ENCODE peak calls at places on chromosome 16, in six cellular contexts. One of them, this sample, is unnamed.

GRCh38 chr16:23466162-23466885 is 13.3 kb upstream of the COG7 start:
- DNase-seq in GM12878: no peak
- DNase-seq in HCT116: no peak
- DNase-seq in H1: no peak
- DNase-seq in HEK293T: no peak
- DNase-seq in K562: no peak
- DNase-seq in this sample: no peak

GRCh38 chr16:50675686-50676610 is 5.2 kb downstream of the SNX20 start:
- DNase-seq in HCT116: no peak
- DNase-seq in HEK293T: no peak
- DNase-seq in H1: no peak
- DNase-seq in K562: no peak
- DNase-seq in GM12878: no peak
- DNase-seq in this sample: no peak

GRCh38 chr16:29230671-29231091 is 175.8 kb downstream of the NPIPB11 start:
- DNase-seq in HCT116: no peak
- DNase-seq in GM12878: no peak
- DNase-seq in K562: no peak
- DNase-seq in HEK293T: no peak
- DNase-seq in H1: peak; percentile 72
- DNase-seq in this sample: peak; percentile 63

GRCh38 chr16:30609002-30609927 is 924 bp downstream of the ZNF689 start:
- DNase-seq in K562: peak; percentile 70
- DNase-seq in HEK293T: peak; percentile 69
- DNase-seq in H1: peak; percentile 77
- DNase-seq in HCT116: no peak
- DNase-seq in GM12878: no peak
- DNase-seq in this sample: peak; percentile 46

GRCh38 chr16:24049113-24049512 is 207.0 kb upstream of the CACNG3 start:
- DNase-seq in HEK293T: no peak
- DNase-seq in H1: no peak
- DNase-seq in HCT116: no peak
- DNase-seq in GM12878: no peak
- DNase-seq in K562: no peak
- DNase-seq in this sample: no peak

GRCh38 chr16:70250748-70251650 is 741 bp downstream of the EXOSC6 start:
- DNase-seq in HCT116: no peak
- DNase-seq in HEK293T: peak; percentile 48
- DNase-seq in GM12878: no peak
- DNase-seq in K562: no peak
- DNase-seq in H1: peak; percentile 71
- DNase-seq in this sample: peak; percentile 57

GRCh38 chr16:86591270-86591669 is 12.9 kb downstream of the FOXL1 start:
- DNase-seq in GM12878: no peak
- DNase-seq in HCT116: no peak
- DNase-seq in HEK293T: no peak
- DNase-seq in H1: no peak
- DNase-seq in K562: no peak
- DNase-seq in this sample: no peak

GRCh38 chr16:56513972-56514371 is 5.9 kb downstream of the BBS2 start:
- DNase-seq in HCT116: peak; percentile 72
- DNase-seq in H1: no peak
- DNase-seq in HEK293T: peak; percentile 47
- DNase-seq in GM12878: peak; percentile 4
- DNase-seq in K562: peak; percentile 30
- DNase-seq in this sample: no peak

GRCh38 chr16:82470506-82471196 is 156.1 kb upstream of the CDH13 start:
- DNase-seq in GM12878: no peak
- DNase-seq in H1: no peak
- DNase-seq in K562: no peak
- DNase-seq in HCT116: no peak
- DNase-seq in HEK293T: no peak
- DNase-seq in this sample: no peak

GRCh38 chr16:17949713-17950112 is 386.8 kb downstream of the NPIPA8 start:
- DNase-seq in HEK293T: no peak
- DNase-seq in H1: no peak
- DNase-seq in GM12878: no peak
- DNase-seq in HCT116: no peak
- DNase-seq in K562: no peak
- DNase-seq in this sample: no peak

GRCh38 chr16:11431915-11432465 is 86.7 kb downstream of the RMI2 start:
- DNase-seq in H1: no peak
- DNase-seq in HEK293T: no peak
- DNase-seq in HCT116: no peak
- DNase-seq in K562: no peak
- DNase-seq in GM12878: no peak
- DNase-seq in this sample: no peak

GRCh38 chr16:73768786-73769203 is 527.8 kb upstream of the PSMD7 start:
- DNase-seq in HCT116: no peak
- DNase-seq in GM12878: no peak
- DNase-seq in K562: no peak
- DNase-seq in H1: no peak
- DNase-seq in HEK293T: no peak
- DNase-seq in this sample: no peak

GRCh38 chr16:56107944-56108583 is 83.2 kb upstream of the GNAO1 start:
- DNase-seq in GM12878: no peak
- DNase-seq in K562: no peak
- DNase-seq in H1: no peak
- DNase-seq in HEK293T: no peak
- DNase-seq in HCT116: no peak
- DNase-seq in this sample: no peak

GRCh38 chr16:3046506-3047386 is at the start of gene MMP25:
- DNase-seq in HEK293T: no peak
- DNase-seq in GM12878: no peak
- DNase-seq in HCT116: no peak
- DNase-seq in K562: peak; percentile 50
- DNase-seq in H1: peak; percentile 84
- DNase-seq in this sample: no peak

GRCh38 chr16:15735610-15736009 is 85.6 kb downstream of the NDE1 start:
- DNase-seq in H1: no peak
- DNase-seq in HEK293T: no peak
- DNase-seq in GM12878: no peak
- DNase-seq in HCT116: no peak
- DNase-seq in K562: no peak
- DNase-seq in this sample: no peak

GRCh38 chr16:82625066-82625968 is 1.5 kb upstream of the CDH13 start:
- DNase-seq in HEK293T: no peak
- DNase-seq in GM12878: no peak
- DNase-seq in H1: no peak
- DNase-seq in HCT116: no peak
- DNase-seq in K562: no peak
- DNase-seq in this sample: no peak

GRCh38 chr16:66927918-66928649 is 2.7 kb upstream of the RRAD start:
- DNase-seq in GM12878: no peak
- DNase-seq in HEK293T: no peak
- DNase-seq in K562: no peak
- DNase-seq in H1: no peak
- DNase-seq in HCT116: no peak
- DNase-seq in this sample: no peak

GRCh38 chr16:82882249-82882648 is 255.5 kb downstream of the CDH13 start:
- DNase-seq in K562: no peak
- DNase-seq in HCT116: no peak
- DNase-seq in H1: no peak
- DNase-seq in HEK293T: no peak
- DNase-seq in GM12878: no peak
- DNase-seq in this sample: no peak

GRCh38 chr16:57988929-57989328 is 11.5 kb downstream of the ZNF319 start:
- DNase-seq in H1: no peak
- DNase-seq in HEK293T: no peak
- DNase-seq in HCT116: no peak
- DNase-seq in GM12878: no peak
- DNase-seq in K562: no peak
- DNase-seq in this sample: no peak
- TF ChIP-seq SP1 in H1: no peak
- TF ChIP-seq SP1 in HEK293T: no peak
- TF ChIP-seq SP1 in HCT116: no peak
- TF ChIP-seq SP1 in GM12878: no peak
- TF ChIP-seq SP1 in K562: no peak
- TF ChIP-seq SP1 in this sample: no peak

DNA sequence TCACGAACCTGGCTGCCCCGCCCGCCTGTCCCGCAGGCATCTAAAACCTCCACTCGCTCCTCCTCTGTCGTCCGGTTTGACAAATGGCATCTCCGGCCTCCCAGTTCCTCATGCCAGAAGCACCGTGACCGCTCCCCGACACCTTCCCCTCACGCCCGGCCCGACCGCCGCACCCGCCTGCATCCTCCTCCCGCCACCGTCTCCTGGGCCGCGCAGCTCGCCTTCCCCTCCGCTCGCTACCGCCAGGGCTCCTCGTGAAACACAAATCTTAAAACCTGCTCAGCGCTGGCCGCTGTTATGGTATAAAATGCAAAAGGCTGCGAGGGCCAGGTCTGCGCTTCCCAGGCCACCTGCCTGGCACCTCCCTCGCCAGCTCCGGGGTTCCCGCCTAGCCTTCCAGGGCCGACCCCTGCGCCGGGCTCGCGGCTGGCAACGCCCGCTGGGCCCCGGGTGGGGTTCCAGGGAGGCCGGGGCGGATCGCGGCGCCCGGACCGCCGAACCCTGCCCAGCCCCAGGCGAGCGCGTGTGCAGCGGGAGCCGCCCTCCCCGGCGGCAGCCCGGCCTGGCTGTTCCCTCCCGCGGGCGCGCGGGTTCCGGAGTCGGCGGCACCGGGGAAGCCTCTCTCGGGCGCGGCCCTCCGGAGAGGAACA is 488 bp downstream of the SPSB3 start:
- DNase-seq in H1: peak; percentile 56
- DNase-seq in HCT116: no peak
- DNase-seq in HEK293T: no peak
- DNase-seq in GM12878: no peak
- DNase-seq in K562: peak; percentile 54
- DNase-seq in this sample: peak; percentile 42
- TF ChIP-seq SP1 in H1: no peak
- TF ChIP-seq SP1 in HCT116: no peak
- TF ChIP-seq SP1 in HEK293T: no peak
- TF ChIP-seq SP1 in GM12878: no peak
- TF ChIP-seq SP1 in K562: no peak
- TF ChIP-seq SP1 in this sample: no peak

GRCh38 chr16:65487231-65487630 is 365.4 kb upstream of the CDH11 start:
- DNase-seq in HEK293T: no peak
- DNase-seq in GM12878: no peak
- DNase-seq in HCT116: no peak
- DNase-seq in K562: no peak
- DNase-seq in H1: no peak
- DNase-seq in this sample: no peak
- TF ChIP-seq SP1 in HEK293T: no peak
- TF ChIP-seq SP1 in GM12878: no peak
- TF ChIP-seq SP1 in HCT116: no peak
- TF ChIP-seq SP1 in K562: no peak
- TF ChIP-seq SP1 in H1: no peak
- TF ChIP-seq SP1 in this sample: no peak

DNA sequence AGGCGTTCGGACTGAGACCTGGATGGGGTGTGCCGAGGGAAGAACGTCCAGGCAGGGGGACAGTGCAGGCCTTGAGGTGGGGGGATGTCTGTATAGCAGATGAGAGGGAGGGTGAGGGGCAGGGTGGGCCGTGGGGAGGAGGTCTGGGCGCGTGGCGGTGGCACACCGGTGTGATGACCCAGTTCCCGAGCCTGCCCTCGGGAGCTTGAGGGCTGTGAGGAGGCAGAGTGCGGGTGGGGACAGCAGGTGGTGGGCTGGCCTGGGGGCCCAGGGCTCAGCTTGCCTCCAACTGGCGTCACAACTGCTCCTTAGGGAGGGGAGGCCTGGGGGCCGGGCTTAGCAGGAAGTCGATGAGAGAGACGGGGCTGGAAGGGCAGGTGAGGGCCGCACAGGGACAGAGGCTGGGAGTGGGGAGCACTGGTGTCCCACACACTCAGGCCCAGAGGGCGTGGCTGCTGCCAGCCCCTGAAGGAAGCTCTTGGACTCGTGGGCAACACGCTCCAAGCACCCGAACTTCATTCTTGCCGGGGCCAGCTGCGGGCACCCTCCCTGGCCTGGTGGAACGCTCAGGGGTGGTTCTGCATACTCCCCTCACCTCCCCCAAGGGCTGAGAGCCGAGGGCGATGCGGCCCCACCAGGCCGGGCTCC is 6.5 kb downstream of the CACNA1H start:
- DNase-seq in K562: no peak
- DNase-seq in GM12878: no peak
- DNase-seq in HEK293T: no peak
- DNase-seq in H1: no peak
- DNase-seq in HCT116: no peak
- DNase-seq in this sample: no peak
- TF ChIP-seq SP1 in K562: no peak
- TF ChIP-seq SP1 in GM12878: no peak
- TF ChIP-seq SP1 in HEK293T: no peak
- TF ChIP-seq SP1 in H1: no peak
- TF ChIP-seq SP1 in HCT116: no peak
- TF ChIP-seq SP1 in this sample: no peak

GRCh38 chr16:58127033-58127556 is 2.1 kb downstream of the CFAP20 start:
- DNase-seq in H1: no peak
- DNase-seq in GM12878: no peak
- DNase-seq in K562: no peak
- DNase-seq in HEK293T: no peak
- DNase-seq in HCT116: no peak
- DNase-seq in this sample: no peak
- TF ChIP-seq SP1 in H1: no peak
- TF ChIP-seq SP1 in GM12878: no peak
- TF ChIP-seq SP1 in K562: no peak
- TF ChIP-seq SP1 in HEK293T: no peak
- TF ChIP-seq SP1 in HCT116: no peak
- TF ChIP-seq SP1 in this sample: no peak